ENCODE peak calls at places on chromosomes 1 and 21, in ten cellular contexts. W, V, E, M, K, B, O, H, D and N are unnamed samples.

GRCh38 chr1:7912743-7913557 is 27.7 kb downstream of the TNFRSF9 start:
- DNase-seq in W (no peak), V (no peak), E (no peak), M (no peak), K (no peak), B (no peak), O (no peak), H (no peak), D (no peak), N (no peak)

GRCh38 chr1:51878307-51878615 is 266 bp downstream of the NRDC start:
- DNase-seq in W (no peak), V (no peak), E (no peak), M (no peak), K (no peak), B (no peak), O (no peak), H (no peak), D (no peak), N (no peak)

GRCh38 chr1:169572184-169572583 is 14.1 kb downstream of the F5 start:
- DNase-seq in W (no peak), V (no peak), E (no peak), M (no peak), K (no peak), B (no peak), O (no peak), H (no peak), D (no peak), N (no peak)

GRCh38 chr1:192983349-192983980 is 75.7 kb downstream of the UCHL5 start:
- DNase-seq in W (no peak), V (no peak), E (no peak), M (no peak), K (no peak), B (no peak), O (no peak), H (peak; percentile 68), D (no peak), N (peak; percentile 49)

GRCh38 chr21:38679531-38679930 is 126.2 kb upstream of the ETS2 start:
- DNase-seq in W (no peak), V (no peak), E (no peak), M (no peak), K (peak; percentile 74), B (no peak), O (no peak), H (no peak), D (no peak), N (peak; percentile 67)

GRCh38 chr1:94925561-94926364 is 1.1 kb downstream of the CNN3 start:
- DNase-seq in W (peak; percentile 99), V (peak; percentile 80), E (peak; percentile 61), M (peak; percentile 76), K (peak; percentile 87), B (peak; percentile 79), O (peak; percentile 76), H (peak; percentile 81), D (peak; percentile 33), N (peak; percentile 43)

GRCh38 chr1:115837386-115837761 is 3.6 kb downstream of the NHLH2 start:
- DNase-seq in W (no peak), V (no peak), E (no peak), M (no peak), K (no peak), B (no peak), O (no peak), H (no peak), D (no peak), N (no peak)

GRCh38 chr1:17199267-17200044 is 5.5 kb upstream of the PADI1 start:
- DNase-seq in W (no peak), V (no peak), E (peak; percentile 28), M (peak; percentile 28), K (no peak), B (no peak), O (no peak), H (no peak), D (no peak), N (no peak)

GRCh38 chr1:103230061-103230460 is 121.7 kb upstream of the COL11A1 start:
- DNase-seq in W (no peak), V (no peak), E (no peak), M (no peak), K (no peak), B (no peak), O (no peak), H (no peak), D (no peak), N (no peak)

GRCh38 chr1:32335951-32336867 is at the start of gene MARCKSL1:
- DNase-seq in W (peak; percentile 92), V (no peak), E (peak; percentile 88), M (peak; percentile 78), K (peak; percentile 57), B (peak; percentile 88), O (peak; percentile 71), H (peak; percentile 58), D (peak; percentile 43), N (peak; percentile 90)

DNA sequence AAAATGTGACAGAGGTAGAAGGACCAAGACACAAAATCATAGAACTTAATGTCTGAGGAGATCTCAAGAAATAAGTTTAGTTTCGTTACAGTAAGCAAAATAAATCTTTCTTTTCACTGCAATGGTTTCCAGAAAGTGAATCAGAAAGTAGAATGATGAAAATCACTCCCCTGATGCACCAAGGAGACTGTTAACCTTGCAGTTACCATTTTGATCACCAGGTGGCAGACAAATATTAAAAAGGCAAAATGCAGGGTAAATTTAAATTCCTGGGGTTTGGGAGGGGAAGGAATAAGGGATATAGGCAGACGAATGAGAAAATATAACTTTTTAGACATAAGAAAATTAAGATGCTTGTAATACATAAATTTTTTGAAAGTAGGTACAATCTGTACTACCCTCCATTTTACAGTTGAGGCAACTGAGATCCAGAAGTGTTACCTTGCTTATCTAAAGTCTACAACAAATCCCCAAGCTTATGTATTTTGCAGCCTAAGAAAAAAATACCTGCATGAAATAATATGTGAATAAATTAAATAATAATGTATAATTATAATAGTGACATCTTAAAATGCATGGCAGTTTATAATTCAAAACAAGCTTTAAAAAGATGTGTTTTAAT is 253.2 kb downstream of the CRB1 start:
- DNase-seq in W (peak; percentile 45), V (peak; percentile 8), E (no peak), M (no peak), K (peak; percentile 62), B (no peak), O (no peak), H (peak; percentile 71), D (peak; percentile 26), N (peak; percentile 38)
- TF ChIP-seq CTCF in W (peak; percentile 81), V (peak; percentile 76), E (peak; percentile 28), M (peak; percentile 40), K (peak; percentile 75), B (no peak), O (peak; percentile 31), H (peak; percentile 75), D (peak; percentile 75), N (peak; percentile 71)

GRCh38 chr1:180028864-180029263 is 74.3 kb downstream of the CEP350 start:
- DNase-seq in W (no peak), V (no peak), E (no peak), M (no peak), K (peak; percentile 13), B (no peak), O (no peak), H (no peak), D (no peak), N (no peak)
- TF ChIP-seq CTCF in W (peak; percentile 3), V (peak; percentile 22), E (no peak), M (no peak), K (peak; percentile 31), B (no peak), O (no peak), H (no peak), D (no peak), N (no peak)

GRCh38 chr1:1361982-1362423 is 3.6 kb upstream of the MXRA8 start:
- DNase-seq in W (no peak), V (peak; percentile 66), E (peak; percentile 51), M (peak; percentile 61), K (peak; percentile 86), B (peak; percentile 71), O (no peak), H (no peak), D (no peak), N (no peak)
- TF ChIP-seq CTCF in W (no peak), V (peak; percentile 52), E (no peak), M (no peak), K (peak; percentile 37), B (peak; percentile 33), O (no peak), H (no peak), D (no peak), N (no peak)

GRCh38 chr1:117696567-117696966 is 90.7 kb downstream of the TENT5C start:
- DNase-seq in W (no peak), V (peak; percentile 53), E (no peak), M (no peak), K (peak; percentile 95), B (no peak), O (no peak), H (no peak), D (no peak), N (no peak)

GRCh38 chr1:117695796-117696505 is 90.1 kb downstream of the TENT5C start:
- DNase-seq in W (no peak), V (peak; percentile 81), E (no peak), M (no peak), K (peak; percentile 95), B (peak; percentile 54), O (no peak), H (no peak), D (no peak), N (no peak)

GRCh38 chr1:117699953-117700352 is 94.1 kb downstream of the TENT5C start:
- DNase-seq in W (no peak), V (no peak), E (no peak), M (no peak), K (no peak), B (no peak), O (no peak), H (no peak), D (no peak), N (no peak)

GRCh38 chr1:117697220-117697781 is 91.5 kb downstream of the TENT5C start:
- DNase-seq in W (no peak), V (no peak), E (no peak), M (no peak), K (peak; percentile 42), B (no peak), O (no peak), H (no peak), D (no peak), N (no peak)

GRCh38 chr1:117698398-117699160 is 92.7 kb downstream of the TENT5C start:
- DNase-seq in W (no peak), V (no peak), E (no peak), M (no peak), K (peak; percentile 81), B (peak; percentile 82), O (no peak), H (no peak), D (no peak), N (no peak)
- TF ChIP-seq CTCF in W (no peak), V (no peak), E (no peak), M (no peak), K (no peak), B (no peak), O (no peak), H (no peak), D (no peak), N (no peak)

GRCh38 chr1:27719286-27720251 is 6.2 kb upstream of the FAM76A start:
- DNase-seq in W (no peak), V (no peak), E (no peak), M (no peak), K (peak; percentile 20), B (no peak), O (no peak), H (peak; percentile 14), D (no peak), N (no peak)
- TF ChIP-seq CTCF in W (no peak), V (peak; percentile 59), E (no peak), M (no peak), K (peak; percentile 59), B (no peak), O (no peak), H (peak; percentile 16), D (no peak), N (no peak)